ENCODE peak calls at places on chromosome 19, in four cellular contexts. F, T, U and O are unnamed samples.

GRCh38 chr19:19113040-19113541 is 25.2 kb downstream of the TMEM161A start:
- DNase-seq in F (no peak), T (no peak), U (peak; percentile 64), O (no peak)

GRCh38 chr19:39987596-39987995 is 9.3 kb upstream of the ZNF546 start:
- DNase-seq in F (no peak), T (no peak), U (no peak), O (no peak)

GRCh38 chr19:32869369-32870153 is at the start of gene SLC7A9:
- DNase-seq in F (no peak), T (peak; percentile 23), U (no peak), O (no peak)

GRCh38 chr19:14385492-14385891 is 4.2 kb downstream of the ADGRE5 start:
- DNase-seq in F (no peak), T (no peak), U (no peak), O (no peak)

GRCh38 chr19:4186087-4186993 is 3.9 kb downstream of the ANKRD24 start:
- DNase-seq in F (no peak), T (peak; percentile 78), U (peak; percentile 90), O (no peak)

GRCh38 chr19:5621945-5622464 is 571 bp downstream of the SAFB2 start:
- DNase-seq in F (peak; percentile 64), T (peak; percentile 62), U (peak; percentile 29), O (no peak)

GRCh38 chr19:14505488-14506239 is 9.7 kb upstream of the GIPC1 start:
- DNase-seq in F (peak; percentile 81), T (peak; percentile 72), U (peak; percentile 70), O (peak; percentile 85)

GRCh38 chr19:18846862-18847515 is 15.2 kb downstream of the UPF1 start:
- DNase-seq in F (peak; percentile 91), T (peak; percentile 91), U (peak; percentile 91), O (no peak)

GRCh38 chr19:39257227-39257626 is 8.6 kb upstream of the IFNL4 start:
- DNase-seq in F (no peak), T (no peak), U (no peak), O (no peak)

GRCh38 chr19:12733369-12733896 is 1.1 kb downstream of the TRIR start:
- DNase-seq in F (no peak), T (no peak), U (peak; percentile 52), O (no peak)

GRCh38 chr19:49393871-49394270 is 5.8 kb downstream of the KASH5 start:
- DNase-seq in F (no peak), T (no peak), U (no peak), O (no peak)

GRCh38 chr19:41323430-41324125 is 13.6 kb downstream of the CCDC97 start:
- DNase-seq in F (peak; percentile 85), T (peak; percentile 88), U (no peak), O (no peak)

GRCh38 chr19:39154626-39155100 is 29.1 kb downstream of the PAK4 start:
- DNase-seq in F (no peak), T (no peak), U (no peak), O (no peak)

GRCh38 chr19:42281175-42282035 is 12.4 kb downstream of the CIC start:
- DNase-seq in F (no peak), T (peak; percentile 76), U (peak; percentile 58), O (no peak)

GRCh38 chr19:12953456-12954149 is 3.4 kb downstream of the GADD45GIP1 start:
- DNase-seq in F (no peak), T (no peak), U (no peak), O (no peak)

GRCh38 chr19:17616961-17617806 is 61.7 kb downstream of the COLGALT1 start:
- DNase-seq in F (no peak), T (no peak), U (peak; percentile 66), O (peak; percentile 8)

GRCh38 chr19:16571689-16572331 is 405 bp downstream of the SLC35E1 start:
- DNase-seq in F (peak; percentile 73), T (peak; percentile 69), U (no peak), O (no peak)

GRCh38 chr19:9037415-9038062 is 27.3 kb upstream of the MUC16 start:
- DNase-seq in F (no peak), T (no peak), U (no peak), O (no peak)

GRCh38 chr19:16121967-16122366 is 10.3 kb downstream of the RAB8A start:
- DNase-seq in F (no peak), T (peak; percentile 6), U (no peak), O (peak; percentile 52)

GRCh38 chr19:47573076-47574026 is at the start of gene ZNF541:
- DNase-seq in F (peak; percentile 85), T (peak; percentile 72), U (no peak), O (no peak)

GRCh38 chr19:46624958-46625661 is at the start of gene PTGIR:
- DNase-seq in F (peak; percentile 85), T (peak; percentile 91), U (no peak), O (no peak)

GRCh38 chr19:46426506-46427162 is 2.1 kb downstream of the PNMA8C start:
- DNase-seq in F (peak; percentile 85), T (peak; percentile 85), U (peak; percentile 97), O (no peak)

GRCh38 chr19:4380254-4380727 is 20.1 kb downstream of the SH3GL1 start:
- DNase-seq in F (peak; percentile 83), T (peak; percentile 74), U (no peak), O (no peak)

GRCh38 chr19:10533656-10534386 is 9.9 kb upstream of the ATG4D start:
- DNase-seq in F (no peak), T (no peak), U (no peak), O (peak; percentile 83)

GRCh38 chr19:35903550-35904179 is 1.3 kb downstream of the HCST start:
- DNase-seq in F (peak; percentile 92), T (peak; percentile 85), U (peak; percentile 69), O (no peak)

GRCh38 chr19:37470216-37470615 is 1.1 kb downstream of the ZNF570 start:
- DNase-seq in F (no peak), T (no peak), U (no peak), O (no peak)

GRCh38 chr19:52343548-52343947 is 7.5 kb downstream of the ZNF610 start:
- DNase-seq in F (no peak), T (no peak), U (peak; percentile 85), O (no peak)

GRCh38 chr19:18029617-18030338 is 21.8 kb downstream of the ARRDC2 start:
- DNase-seq in F (no peak), T (peak; percentile 92), U (no peak), O (no peak)

GRCh38 chr19:32773126-32773525 is 53.6 kb downstream of the TDRD12 start:
- DNase-seq in F (no peak), T (no peak), U (no peak), O (no peak)

GRCh38 chr19:48271531-48272151 is 1.8 kb downstream of the ZNF114 start:
- DNase-seq in F (peak; percentile 60), T (no peak), U (peak; percentile 76), O (no peak)

GRCh38 chr19:40358773-40359172 is 10.3 kb downstream of the PLD3 start:
- DNase-seq in F (no peak), T (no peak), U (no peak), O (no peak)

GRCh38 chr19:28472111-28472510 is 740.8 kb downstream of the UQCRFS1 start:
- DNase-seq in F (no peak), T (no peak), U (no peak), O (no peak)

GRCh38 chr19:12723643-12724426 is at the start of gene TNPO2:
- DNase-seq in F (peak; percentile 79), T (peak; percentile 69), U (peak; percentile 92), O (no peak)

GRCh38 chr19:5128251-5128931 is 159.5 kb downstream of the KDM4B start:
- DNase-seq in F (no peak), T (peak; percentile 78), U (peak; percentile 59), O (no peak)

GRCh38 chr19:7515091-7515470 is 822 bp upstream of the ZNF358 start:
- DNase-seq in F (no peak), T (no peak), U (no peak), O (no peak)
- H3K27ac ChIP-seq in F (peak overlapping the region; percentile 92), T (no peak overlapping the region), U (no peak overlapping the region), O (no peak overlapping the region)

GRCh38 chr19:55642153-55643002 is 1.1 kb upstream of the ZNF581 start:
- DNase-seq in F (no peak), T (no peak), U (peak; percentile 57), O (no peak)
- H3K27ac ChIP-seq in F (peak overlapping the region; percentile 93), T (peak overlapping the region; percentile 79), U (no peak overlapping the region), O (peak overlapping the region; percentile 86)

DNA sequence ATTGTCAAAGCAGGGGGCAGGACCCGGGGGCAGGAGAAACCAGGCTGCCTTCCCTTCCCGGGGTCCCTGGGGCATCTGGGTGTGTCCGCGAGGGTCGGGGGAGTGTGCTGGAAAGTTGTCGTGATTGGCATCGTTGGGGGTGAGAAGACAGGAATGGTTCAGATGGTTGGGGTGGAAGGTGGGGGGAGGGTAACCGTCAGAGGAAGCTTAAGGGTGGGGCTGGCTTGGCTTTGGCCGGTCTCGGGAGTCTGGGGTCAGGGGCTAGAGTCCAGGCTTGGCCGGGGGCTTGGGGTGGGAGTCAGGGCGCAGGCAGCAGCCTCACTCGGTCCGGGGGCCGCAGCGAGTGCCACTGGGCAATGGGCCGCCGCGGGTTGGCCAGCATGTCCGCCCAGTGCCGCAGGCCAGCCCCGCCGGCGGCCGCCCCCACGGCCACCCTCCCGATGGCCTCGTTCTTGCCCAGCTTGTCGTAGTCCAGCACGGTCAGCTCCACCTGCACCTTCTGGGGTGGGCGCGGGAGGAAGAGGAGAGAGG is 6.8 kb upstream of the DNAAF3 start:
- DNase-seq in F (no peak), T (no peak), U (no peak), O (no peak)
- H3K27ac ChIP-seq in F (no peak overlapping the region), T (no peak overlapping the region), U (no peak overlapping the region), O (peak overlapping the region; percentile 80)

GRCh38 chr19:2617393-2618165 is 84.9 kb downstream of the GNG7 start:
- DNase-seq in F (no peak), T (no peak), U (no peak), O (no peak)
- H3K27ac ChIP-seq in F (no peak overlapping the region), T (no peak overlapping the region), U (no peak overlapping the region), O (no peak overlapping the region)

DNA sequence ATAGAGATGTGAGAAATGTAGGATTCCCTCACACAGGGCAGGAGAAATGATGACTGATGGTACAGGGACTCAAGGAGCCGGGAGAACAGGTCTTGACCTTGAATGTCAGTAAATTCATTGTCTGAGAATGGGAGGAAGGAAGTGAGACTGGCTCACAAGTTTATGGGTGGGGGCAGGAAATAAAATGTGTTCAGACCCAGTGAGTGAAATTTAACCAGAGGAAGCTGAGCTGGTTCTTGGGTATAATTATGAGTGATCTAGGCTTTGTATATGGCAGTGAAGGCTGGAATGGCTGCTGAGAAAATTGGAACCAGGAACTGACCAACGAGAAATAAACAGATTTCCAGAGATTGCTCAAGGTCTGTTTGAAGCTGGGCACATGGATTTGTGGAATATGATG is 6.3 kb upstream of the IGSF23 start:
- DNase-seq in F (no peak), T (no peak), U (no peak), O (no peak)
- H3K27ac ChIP-seq in F (peak overlapping the region; percentile 56), T (peak overlapping the region; percentile 0), U (no peak overlapping the region), O (peak overlapping the region; percentile 59)

DNA sequence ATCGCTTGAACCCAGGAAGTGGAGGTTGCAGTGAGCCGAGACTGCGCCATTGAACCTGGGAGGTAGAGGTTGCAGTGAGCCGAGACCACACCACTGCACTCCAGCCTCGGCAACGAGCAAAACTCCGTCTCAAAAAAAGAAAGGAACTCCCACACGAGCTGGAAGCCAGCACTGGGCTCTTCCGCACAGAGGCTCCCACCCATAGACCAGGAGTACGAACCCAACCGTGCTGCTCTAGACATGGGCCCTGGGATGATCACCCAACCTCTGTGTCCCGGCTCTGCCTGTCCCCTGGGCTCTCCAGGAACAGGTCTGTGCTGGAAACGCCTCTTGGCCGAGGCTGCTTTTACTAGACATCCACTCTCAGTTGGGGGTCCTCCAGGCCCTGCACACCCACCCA is 12.0 kb downstream of the DOT1L start:
- DNase-seq in F (no peak), T (no peak), U (no peak), O (no peak)
- H3K27ac ChIP-seq in F (peak overlapping the region; percentile 31), T (peak overlapping the region; percentile 91), U (no peak overlapping the region), O (no peak overlapping the region)